ENCODE peak calls at places on chromosomes 6 and 20, in four cellular contexts. U is GM13976, E is cardiac fibroblast, O is transverse colon. H is an unnamed sample.
A peak's percentile ranks its signal among the peaks of the same experiment; 100 is the strongest.

GRCh38 chr6:1737463-1738311 is 128.0 kb downstream of the FOXC1 start:
- DNase-seq in U (no peak), O (no peak), E (no peak), H (no peak)

GRCh38 chr6:50087231-50087954 is 37.7 kb upstream of the DEFB112 start:
- DNase-seq in U (no peak), O (no peak), E (peak; percentile 62), H (no peak)

GRCh38 chr20:58359441-58359840 is 29.6 kb upstream of the VAPB start:
- DNase-seq in O (no peak), E (peak; percentile 27), U (no peak), H (no peak)

GRCh38 chr6:87200469-87201174 is 45.3 kb downstream of the ZNF292 start:
- DNase-seq in E (peak; percentile 68), O (no peak), U (no peak), H (no peak)

GRCh38 chr6:44268095-44268628 is 2.1 kb upstream of the TMEM151B start:
- DNase-seq in O (peak; percentile 71), U (peak; percentile 70), E (peak; percentile 64), H (peak; percentile 74)

GRCh38 chr20:2899243-2899642 is 26.0 kb downstream of the PTPRA start:
- DNase-seq in E (no peak), U (peak; percentile 54), O (no peak), H (peak; percentile 28)

GRCh38 chr6:130955755-130956154 is 107.3 kb downstream of the EPB41L2 start:
- DNase-seq in O (no peak), E (no peak), U (no peak), H (no peak)

GRCh38 chr20:53823121-53823764 is 229.6 kb upstream of the ZNF217 start:
- DNase-seq in U (no peak), O (no peak), E (no peak), H (no peak)

GRCh38 chr6:135464634-135465033 is 32.9 kb downstream of the AHI1 start:
- DNase-seq in E (no peak), O (no peak), U (peak; percentile 28), H (peak; percentile 26)

GRCh38 chr6:68640506-68640875 is 5.4 kb downstream of the ADGRB3 start:
- DNase-seq in U (no peak), E (no peak), O (no peak), H (no peak)

GRCh38 chr6:138752017-138752416 is 21.6 kb upstream of the CCDC28A start:
- DNase-seq in O (no peak), U (no peak), E (no peak), H (no peak)

GRCh38 chr6:13302751-13303667 is 25.3 kb downstream of the TBC1D7 start:
- DNase-seq in O (peak; percentile 82), E (peak; percentile 100), U (peak; percentile 73), H (peak; percentile 78)

GRCh38 chr20:8365634-8366033 is 233.6 kb downstream of the PLCB1 start:
- DNase-seq in U (no peak), E (no peak), O (no peak), H (no peak)

GRCh38 chr20:48791666-48792071 is 36.1 kb downstream of the PREX1 start:
- DNase-seq in U (no peak), E (peak; percentile 76), O (no peak), H (no peak)

GRCh38 chr20:5535211-5535756 is 214.9 kb upstream of the SHLD1 start:
- DNase-seq in E (peak; percentile 96), O (no peak), U (no peak), H (no peak)

GRCh38 chr6:47593979-47594378 is 104.4 kb upstream of the ADGRF4 start:
- DNase-seq in O (no peak), E (no peak), U (no peak), H (no peak)

GRCh38 chr20:43383026-43383795 is 74.5 kb upstream of the SRSF6 start:
- DNase-seq in U (no peak), E (no peak), O (no peak), H (no peak)

GRCh38 chr20:36666181-36666740 is 20.3 kb upstream of the SLA2 start:
- DNase-seq in E (peak; percentile 39), O (no peak), U (no peak), H (no peak)

GRCh38 chr20:29740601-29740950 is 1516.9 kb upstream of the DEFB115 start:
- DNase-seq in O (no peak), E (no peak), U (peak; percentile 2), H (no peak)

GRCh38 chr6:129317931-129318820 is 391.8 kb downstream of the ARHGAP18 start:
- DNase-seq in U (no peak), E (peak; percentile 72), O (no peak), H (no peak)

GRCh38 chr20:47672886-47673670 is 112.2 kb downstream of the SULF2 start:
- DNase-seq in E (no peak), U (peak; percentile 28), O (no peak), H (no peak)

GRCh38 chr6:903746-904145 is 210.8 kb upstream of the EXOC2 start:
- DNase-seq in U (no peak), E (no peak), O (no peak), H (no peak)

GRCh38 chr20:45722047-45722446 is at the start of gene SPINT4:
- DNase-seq in U (no peak), O (no peak), E (no peak), H (no peak)

GRCh38 chr20:33660685-33661058 is 1.5 kb upstream of the C20orf144 start:
- DNase-seq in U (no peak), O (no peak), E (no peak), H (no peak)

GRCh38 chr20:5870462-5871021 is 79.8 kb downstream of the TRMT6 start:
- DNase-seq in E (peak; percentile 43), U (no peak), O (no peak), H (no peak)

GRCh38 chr20:44678247-44678646 is 26.7 kb upstream of the ADA start:
- DNase-seq in E (no peak), O (no peak), U (no peak), H (no peak)

DNA sequence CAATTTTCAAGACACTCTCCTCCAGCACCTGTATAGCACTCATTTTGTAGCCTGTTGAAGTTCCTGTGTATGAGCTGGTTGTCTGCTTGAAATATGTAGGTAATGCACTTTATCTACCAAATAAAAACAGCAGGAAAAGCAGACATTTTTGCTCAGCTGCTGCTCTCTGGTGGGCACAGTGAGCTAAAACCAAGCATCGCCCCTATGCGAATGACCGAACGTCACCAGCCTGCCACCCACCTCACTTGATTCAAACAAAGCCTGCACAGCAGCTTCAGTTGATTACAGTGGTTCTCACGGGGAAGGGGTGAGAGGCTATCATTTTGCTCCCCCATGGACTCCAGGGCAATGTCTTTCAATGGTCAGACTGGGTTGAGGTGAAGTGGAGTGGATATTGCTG is 185.7 kb downstream of the SASH1 start:
- DNase-seq in U (no peak), O (no peak), E (peak; percentile 46), H (no peak)
- TF ChIP-seq CTCF in U (no peak), O (no peak), E (peak; percentile 16), H (no peak)

GRCh38 chr6:170291271-170292110 is 613 bp upstream of the DLL1 start:
- DNase-seq in O (peak; percentile 74), U (peak; percentile 72), E (no peak), H (peak; percentile 74)

GRCh38 chr6:170293881-170294755 is 3.2 kb upstream of the DLL1 start:
- DNase-seq in E (no peak), U (peak; percentile 24), O (no peak), H (peak; percentile 47)

GRCh38 chr6:170293411-170293844 is 2.5 kb upstream of the DLL1 start:
- DNase-seq in E (no peak), U (no peak), O (no peak), H (no peak)

GRCh38 chr6:170292111-170292777 is 1.4 kb upstream of the DLL1 start:
- DNase-seq in O (no peak), E (no peak), U (peak; percentile 29), H (no peak)

GRCh38 chr6:170292778-170293164 is 1.9 kb upstream of the DLL1 start:
- DNase-seq in U (peak; percentile 50), O (no peak), E (no peak), H (no peak)
- TF ChIP-seq CTCF in U (no peak), O (peak; percentile 28), E (peak; percentile 2), H (no peak)

GRCh38 chr6:149563203-149563927 is 2.8 kb upstream of the GINM1 start:
- DNase-seq in E (peak; percentile 71), O (no peak), U (no peak), H (no peak)

GRCh38 chr6:149558029-149558428 is 8.1 kb upstream of the GINM1 start:
- DNase-seq in O (no peak), E (no peak), U (no peak), H (no peak)

GRCh38 chr6:149559389-149559788 is 6.8 kb upstream of the GINM1 start:
- DNase-seq in E (no peak), O (no peak), U (no peak), H (no peak)

GRCh38 chr6:149563928-149564325 is 2.2 kb upstream of the GINM1 start:
- DNase-seq in U (no peak), O (no peak), E (no peak), H (no peak)

GRCh38 chr6:149560736-149561135 is 5.4 kb upstream of the GINM1 start:
- DNase-seq in U (no peak), E (peak; percentile 24), O (no peak), H (no peak)
- TF ChIP-seq CTCF in U (no peak), E (peak; percentile 61), O (peak; percentile 29), H (peak; percentile 30)

GRCh38 chr6:38805682-38806081 is 90.6 kb downstream of the DNAH8 start:
- DNase-seq in O (no peak), E (no peak), U (no peak), H (no peak)

GRCh38 chr6:38804368-38804767 is 89.3 kb downstream of the DNAH8 start:
- DNase-seq in E (no peak), U (no peak), O (no peak), H (no peak)

GRCh38 chr6:38806833-38807232 is 91.7 kb downstream of the DNAH8 start:
- DNase-seq in O (no peak), E (no peak), U (no peak), H (no peak)

GRCh38 chr6:38806271-38806670 is 91.2 kb downstream of the DNAH8 start:
- DNase-seq in E (no peak), O (no peak), U (no peak), H (peak; percentile 19)

DNA sequence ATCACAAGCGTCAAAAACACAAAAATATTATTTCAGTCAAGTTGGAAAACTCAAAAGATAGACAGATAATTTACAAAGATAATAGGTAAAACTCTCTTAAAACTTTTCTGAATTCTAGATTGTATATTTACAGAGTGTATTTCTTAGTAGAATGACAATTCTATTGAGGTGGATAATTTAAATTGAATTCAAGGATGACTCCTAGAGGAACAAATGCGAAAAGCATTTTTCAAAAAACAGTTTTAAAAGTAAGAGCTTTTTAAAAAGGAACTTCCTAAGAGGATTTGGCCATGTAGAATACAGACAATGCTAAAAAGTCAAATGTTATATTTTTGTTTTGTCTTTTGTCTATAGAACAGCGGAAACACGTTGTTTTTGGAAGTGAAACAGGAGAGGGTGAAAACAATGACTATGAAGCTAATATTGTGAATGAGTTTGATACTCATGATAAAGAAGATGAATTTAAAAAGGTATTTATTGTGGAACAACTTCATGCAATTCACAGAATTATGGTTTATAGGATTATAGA is 90.1 kb downstream of the DNAH8 start:
- DNase-seq in O (no peak), U (no peak), E (no peak), H (no peak)
- TF ChIP-seq CTCF in O (no peak), U (no peak), E (no peak), H (no peak)